ENCODE peak calls at places on chromosomes 16 and 17, in ten cellular contexts. One of them, this sample, is unnamed.

GRCh38 chr16:22977294-22977697 is 163.3 kb downstream of the HS3ST2 start:
- DNase-seq in H9: no peak
- DNase-seq in GM10248: no peak
- DNase-seq in mucosa of descending colon: no peak
- DNase-seq in cardiac fibroblast: no peak
- DNase-seq in natural killer cell: no peak
- DNase-seq in colonic mucosa: no peak
- DNase-seq in CD8-positive, alpha-beta T cell: no peak
- DNase-seq in MM.1S: peak; percentile 6
- DNase-seq in psoas muscle: no peak
- DNase-seq in this sample: no peak

GRCh38 chr17:46191332-46192210 is 1.7 kb downstream of the KANSL1 start:
- DNase-seq in psoas muscle: no peak
- DNase-seq in GM10248: peak; percentile 34
- DNase-seq in H9: peak; percentile 62
- DNase-seq in cardiac fibroblast: peak; percentile 23
- DNase-seq in CD8-positive, alpha-beta T cell: no peak
- DNase-seq in mucosa of descending colon: peak; percentile 65
- DNase-seq in MM.1S: peak; percentile 21
- DNase-seq in natural killer cell: no peak
- DNase-seq in colonic mucosa: peak; percentile 75
- DNase-seq in this sample: no peak

GRCh38 chr17:76379275-76379641 is 5.2 kb upstream of the SPHK1 start:
- DNase-seq in psoas muscle: no peak
- DNase-seq in mucosa of descending colon: no peak
- DNase-seq in cardiac fibroblast: no peak
- DNase-seq in MM.1S: no peak
- DNase-seq in natural killer cell: no peak
- DNase-seq in colonic mucosa: no peak
- DNase-seq in GM10248: no peak
- DNase-seq in H9: no peak
- DNase-seq in CD8-positive, alpha-beta T cell: no peak
- DNase-seq in this sample: no peak

GRCh38 chr16:58638148-58639036 is 8.8 kb upstream of the CNOT1 start:
- DNase-seq in H9: peak; percentile 72
- DNase-seq in CD8-positive, alpha-beta T cell: no peak
- DNase-seq in MM.1S: no peak
- DNase-seq in psoas muscle: no peak
- DNase-seq in GM10248: no peak
- DNase-seq in cardiac fibroblast: peak; percentile 91
- DNase-seq in mucosa of descending colon: peak; percentile 47
- DNase-seq in natural killer cell: no peak
- DNase-seq in colonic mucosa: no peak
- DNase-seq in this sample: no peak

GRCh38 chr16:72783716-72784320 is 264.1 kb downstream of the ZFHX3 start:
- DNase-seq in psoas muscle: no peak
- DNase-seq in H9: no peak
- DNase-seq in cardiac fibroblast: peak; percentile 18
- DNase-seq in colonic mucosa: no peak
- DNase-seq in CD8-positive, alpha-beta T cell: no peak
- DNase-seq in GM10248: no peak
- DNase-seq in mucosa of descending colon: no peak
- DNase-seq in MM.1S: no peak
- DNase-seq in natural killer cell: no peak
- DNase-seq in this sample: no peak

GRCh38 chr17:1997146-1997586 is 28.0 kb downstream of the RTN4RL1 start:
- DNase-seq in mucosa of descending colon: peak; percentile 13
- DNase-seq in CD8-positive, alpha-beta T cell: no peak
- DNase-seq in cardiac fibroblast: no peak
- DNase-seq in MM.1S: no peak
- DNase-seq in GM10248: no peak
- DNase-seq in natural killer cell: no peak
- DNase-seq in psoas muscle: no peak
- DNase-seq in H9: no peak
- DNase-seq in colonic mucosa: peak; percentile 24
- DNase-seq in this sample: no peak

GRCh38 chr17:39834017-39834416 is 30.1 kb downstream of the IKZF3 start:
- DNase-seq in CD8-positive, alpha-beta T cell: no peak
- DNase-seq in cardiac fibroblast: no peak
- DNase-seq in H9: no peak
- DNase-seq in psoas muscle: no peak
- DNase-seq in GM10248: no peak
- DNase-seq in colonic mucosa: no peak
- DNase-seq in mucosa of descending colon: no peak
- DNase-seq in natural killer cell: no peak
- DNase-seq in MM.1S: no peak
- DNase-seq in this sample: no peak

GRCh38 chr17:59963738-59964454 is 644 bp downstream of the RNFT1 start:
- DNase-seq in GM10248: peak; percentile 24
- DNase-seq in MM.1S: peak; percentile 65
- DNase-seq in CD8-positive, alpha-beta T cell: peak; percentile 59
- DNase-seq in natural killer cell: peak; percentile 56
- DNase-seq in colonic mucosa: peak; percentile 50
- DNase-seq in H9: no peak
- DNase-seq in mucosa of descending colon: peak; percentile 63
- DNase-seq in cardiac fibroblast: peak; percentile 56
- DNase-seq in psoas muscle: peak; percentile 67
- DNase-seq in this sample: no peak

GRCh38 chr16:4862639-4863038 is 15.4 kb downstream of the UBN1 start:
- DNase-seq in CD8-positive, alpha-beta T cell: no peak
- DNase-seq in H9: no peak
- DNase-seq in colonic mucosa: no peak
- DNase-seq in mucosa of descending colon: no peak
- DNase-seq in natural killer cell: no peak
- DNase-seq in GM10248: no peak
- DNase-seq in MM.1S: no peak
- DNase-seq in psoas muscle: no peak
- DNase-seq in cardiac fibroblast: no peak
- DNase-seq in this sample: no peak

GRCh38 chr17:78343099-78343432 is 16.8 kb downstream of the SOCS3 start:
- DNase-seq in colonic mucosa: no peak
- DNase-seq in mucosa of descending colon: peak; percentile 63
- DNase-seq in natural killer cell: no peak
- DNase-seq in GM10248: no peak
- DNase-seq in cardiac fibroblast: peak; percentile 96
- DNase-seq in CD8-positive, alpha-beta T cell: peak; percentile 36
- DNase-seq in psoas muscle: peak; percentile 87
- DNase-seq in MM.1S: no peak
- DNase-seq in H9: peak; percentile 75
- DNase-seq in this sample: no peak

GRCh38 chr16:14095883-14096551 is 24.9 kb downstream of the MRTFB start:
- DNase-seq in colonic mucosa: no peak
- DNase-seq in natural killer cell: no peak
- DNase-seq in mucosa of descending colon: no peak
- DNase-seq in H9: no peak
- DNase-seq in MM.1S: no peak
- DNase-seq in psoas muscle: no peak
- DNase-seq in CD8-positive, alpha-beta T cell: no peak
- DNase-seq in cardiac fibroblast: no peak
- DNase-seq in GM10248: no peak
- DNase-seq in this sample: no peak

GRCh38 chr17:17499402-17500145 is 3.4 kb upstream of the RASD1 start:
- DNase-seq in mucosa of descending colon: no peak
- DNase-seq in MM.1S: no peak
- DNase-seq in psoas muscle: peak; percentile 45
- DNase-seq in colonic mucosa: no peak
- DNase-seq in cardiac fibroblast: no peak
- DNase-seq in GM10248: no peak
- DNase-seq in CD8-positive, alpha-beta T cell: no peak
- DNase-seq in natural killer cell: no peak
- DNase-seq in H9: no peak
- DNase-seq in this sample: no peak

GRCh38 chr17:49260011-49260921 is 29.7 kb upstream of the PHOSPHO1 start:
- DNase-seq in colonic mucosa: peak; percentile 41
- DNase-seq in psoas muscle: peak; percentile 73
- DNase-seq in mucosa of descending colon: peak; percentile 38
- DNase-seq in natural killer cell: peak; percentile 50
- DNase-seq in CD8-positive, alpha-beta T cell: peak; percentile 51
- DNase-seq in cardiac fibroblast: peak; percentile 81
- DNase-seq in MM.1S: peak; percentile 12
- DNase-seq in GM10248: peak; percentile 68
- DNase-seq in H9: peak; percentile 74
- DNase-seq in this sample: peak; percentile 13

GRCh38 chr17:19346351-19347255 is 15.9 kb downstream of the B9D1 start:
- DNase-seq in MM.1S: no peak
- DNase-seq in natural killer cell: no peak
- DNase-seq in colonic mucosa: peak; percentile 48
- DNase-seq in CD8-positive, alpha-beta T cell: no peak
- DNase-seq in mucosa of descending colon: no peak
- DNase-seq in cardiac fibroblast: peak; percentile 85
- DNase-seq in psoas muscle: peak; percentile 87
- DNase-seq in GM10248: no peak
- DNase-seq in H9: peak; percentile 30
- DNase-seq in this sample: no peak

GRCh38 chr16:79970551-79971236 is 370.2 kb upstream of the MAF start:
- DNase-seq in cardiac fibroblast: peak; percentile 29
- DNase-seq in CD8-positive, alpha-beta T cell: no peak
- DNase-seq in psoas muscle: peak; percentile 64
- DNase-seq in mucosa of descending colon: no peak
- DNase-seq in natural killer cell: no peak
- DNase-seq in H9: no peak
- DNase-seq in MM.1S: no peak
- DNase-seq in colonic mucosa: peak; percentile 20
- DNase-seq in GM10248: no peak
- DNase-seq in this sample: no peak

GRCh38 chr16:87515475-87516330 is 22.9 kb upstream of the ZCCHC14 start:
- DNase-seq in colonic mucosa: no peak
- DNase-seq in GM10248: no peak
- DNase-seq in H9: no peak
- DNase-seq in psoas muscle: no peak
- DNase-seq in MM.1S: no peak
- DNase-seq in natural killer cell: no peak
- DNase-seq in mucosa of descending colon: no peak
- DNase-seq in CD8-positive, alpha-beta T cell: no peak
- DNase-seq in cardiac fibroblast: peak; percentile 83
- DNase-seq in this sample: no peak

GRCh38 chr16:83898463-83899271 is at the start of gene MLYCD:
- DNase-seq in H9: peak; percentile 91
- DNase-seq in MM.1S: peak; percentile 68
- DNase-seq in CD8-positive, alpha-beta T cell: peak; percentile 65
- DNase-seq in cardiac fibroblast: peak; percentile 82
- DNase-seq in mucosa of descending colon: peak; percentile 84
- DNase-seq in natural killer cell: peak; percentile 72
- DNase-seq in colonic mucosa: peak; percentile 87
- DNase-seq in GM10248: peak; percentile 97
- DNase-seq in psoas muscle: peak; percentile 96
- DNase-seq in this sample: peak; percentile 68

GRCh38 chr16:1974157-1975070 is 2.6 kb downstream of the TBL3 start:
- DNase-seq in CD8-positive, alpha-beta T cell: no peak
- DNase-seq in mucosa of descending colon: no peak
- DNase-seq in natural killer cell: no peak
- DNase-seq in GM10248: no peak
- DNase-seq in H9: no peak
- DNase-seq in colonic mucosa: no peak
- DNase-seq in psoas muscle: no peak
- DNase-seq in MM.1S: no peak
- DNase-seq in cardiac fibroblast: no peak
- DNase-seq in this sample: no peak

DNA sequence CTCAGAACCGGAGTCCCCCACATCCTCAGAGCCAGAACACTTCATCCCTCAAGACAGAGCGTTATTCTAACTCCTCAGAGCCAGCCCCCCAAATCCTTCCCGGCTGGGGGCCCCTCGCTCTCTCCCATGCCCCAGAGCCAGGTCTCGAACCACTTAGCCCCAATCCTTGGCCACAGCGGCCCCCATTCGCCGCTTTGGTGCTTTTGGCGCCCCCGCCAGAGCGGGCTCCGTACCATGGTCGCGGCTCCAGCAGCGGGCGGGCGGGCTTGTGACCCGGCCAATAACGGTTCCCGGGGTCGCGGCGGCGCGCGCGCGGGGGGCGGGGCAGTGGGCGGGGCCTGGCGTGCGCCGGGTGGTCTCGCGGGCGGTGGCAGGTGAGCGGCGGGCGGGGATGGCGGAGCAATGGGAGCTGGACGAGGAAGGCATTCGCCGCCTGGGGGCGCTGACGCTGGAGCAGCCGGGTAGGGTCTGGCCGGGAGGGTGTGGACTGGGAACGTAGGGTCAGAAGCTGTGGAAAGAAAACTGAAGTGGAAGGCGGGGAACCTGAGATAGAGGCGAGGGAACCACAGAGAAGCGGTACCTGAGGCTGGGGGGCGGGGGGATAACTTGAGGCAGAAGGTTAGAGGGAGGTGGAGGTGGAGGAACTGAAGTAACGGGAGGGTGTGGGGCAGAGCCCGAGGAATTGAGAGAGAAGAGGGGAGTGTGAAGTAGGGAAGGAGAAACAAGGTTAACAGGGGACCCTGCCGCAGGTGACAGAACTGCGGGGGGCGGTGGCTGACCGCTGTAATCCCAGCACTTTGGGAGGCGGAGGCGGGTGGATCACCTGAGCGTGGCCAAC is at the start of the genes KCTD19 and LRRC36:
- DNase-seq in H9: peak; percentile 97
- DNase-seq in natural killer cell: peak; percentile 45
- DNase-seq in GM10248: peak; percentile 80
- DNase-seq in mucosa of descending colon: peak; percentile 85
- DNase-seq in MM.1S: no peak
- DNase-seq in psoas muscle: peak; percentile 78
- DNase-seq in cardiac fibroblast: no peak
- DNase-seq in CD8-positive, alpha-beta T cell: peak; percentile 75
- DNase-seq in colonic mucosa: peak; percentile 77
- DNase-seq in this sample: peak; percentile 94
- TF ChIP-seq CTCF in H9: peak; percentile 79
- TF ChIP-seq CTCF in natural killer cell: no peak
- TF ChIP-seq CTCF in GM10248: peak; percentile 52
- TF ChIP-seq CTCF in mucosa of descending colon: peak; percentile 26
- TF ChIP-seq CTCF in MM.1S: peak; percentile 11
- TF ChIP-seq CTCF in psoas muscle: peak; percentile 27
- TF ChIP-seq CTCF in cardiac fibroblast: peak; percentile 19
- TF ChIP-seq CTCF in CD8-positive, alpha-beta T cell: peak; percentile 55
- TF ChIP-seq CTCF in colonic mucosa: no peak
- TF ChIP-seq CTCF in this sample: peak; percentile 78

GRCh38 chr17:67686246-67686645 is 31.5 kb upstream of the NOL11 start:
- DNase-seq in cardiac fibroblast: no peak
- DNase-seq in MM.1S: no peak
- DNase-seq in GM10248: no peak
- DNase-seq in psoas muscle: no peak
- DNase-seq in CD8-positive, alpha-beta T cell: no peak
- DNase-seq in colonic mucosa: no peak
- DNase-seq in natural killer cell: no peak
- DNase-seq in mucosa of descending colon: no peak
- DNase-seq in H9: no peak
- DNase-seq in this sample: no peak
- TF ChIP-seq CTCF in cardiac fibroblast: no peak
- TF ChIP-seq CTCF in MM.1S: no peak
- TF ChIP-seq CTCF in GM10248: no peak
- TF ChIP-seq CTCF in psoas muscle: no peak
- TF ChIP-seq CTCF in CD8-positive, alpha-beta T cell: no peak
- TF ChIP-seq CTCF in colonic mucosa: no peak
- TF ChIP-seq CTCF in natural killer cell: no peak
- TF ChIP-seq CTCF in mucosa of descending colon: no peak
- TF ChIP-seq CTCF in H9: no peak
- TF ChIP-seq CTCF in this sample: no peak

GRCh38 chr17:47850692-47851573 is at the start of gene SP6:
- DNase-seq in MM.1S: peak; percentile 69
- DNase-seq in GM10248: peak; percentile 70
- DNase-seq in cardiac fibroblast: peak; percentile 48
- DNase-seq in mucosa of descending colon: peak; percentile 92
- DNase-seq in natural killer cell: peak; percentile 49
- DNase-seq in H9: peak; percentile 97
- DNase-seq in colonic mucosa: peak; percentile 94
- DNase-seq in CD8-positive, alpha-beta T cell: peak; percentile 73
- DNase-seq in psoas muscle: peak; percentile 77
- DNase-seq in this sample: peak; percentile 76
- TF ChIP-seq CTCF in MM.1S: peak; percentile 16
- TF ChIP-seq CTCF in GM10248: peak; percentile 5
- TF ChIP-seq CTCF in cardiac fibroblast: no peak
- TF ChIP-seq CTCF in mucosa of descending colon: peak; percentile 10
- TF ChIP-seq CTCF in natural killer cell: no peak
- TF ChIP-seq CTCF in H9: peak; percentile 37
- TF ChIP-seq CTCF in colonic mucosa: no peak
- TF ChIP-seq CTCF in CD8-positive, alpha-beta T cell: no peak
- TF ChIP-seq CTCF in psoas muscle: peak; percentile 25
- TF ChIP-seq CTCF in this sample: peak; percentile 37

GRCh38 chr17:37743875-37744632 is 805 bp downstream of the HNF1B start:
- DNase-seq in mucosa of descending colon: peak; percentile 54
- DNase-seq in MM.1S: no peak
- DNase-seq in natural killer cell: no peak
- DNase-seq in CD8-positive, alpha-beta T cell: no peak
- DNase-seq in GM10248: peak; percentile 51
- DNase-seq in cardiac fibroblast: no peak
- DNase-seq in H9: peak; percentile 75
- DNase-seq in colonic mucosa: peak; percentile 64
- DNase-seq in psoas muscle: no peak
- DNase-seq in this sample: peak; percentile 48
- TF ChIP-seq CTCF in mucosa of descending colon: no peak
- TF ChIP-seq CTCF in MM.1S: no peak
- TF ChIP-seq CTCF in natural killer cell: no peak
- TF ChIP-seq CTCF in CD8-positive, alpha-beta T cell: no peak
- TF ChIP-seq CTCF in GM10248: no peak
- TF ChIP-seq CTCF in cardiac fibroblast: no peak
- TF ChIP-seq CTCF in H9: no peak
- TF ChIP-seq CTCF in colonic mucosa: no peak
- TF ChIP-seq CTCF in psoas muscle: no peak
- TF ChIP-seq CTCF in this sample: peak; percentile 47